ENCODE peak calls at places on chromosomes 16 and 17, in five cellular contexts. J is thoracic aorta, B is BJ, D is adrenal gland, Z is A549. G is an unnamed sample.

GRCh38 chr17:66633322-66633965 is 201.5 kb upstream of the CACNG5 start:
- DNase-seq in J (no peak), B (no peak), D (no peak), Z (no peak), G (peak)

GRCh38 chr17:47862621-47863440 is 11.9 kb upstream of the SP6 start:
- DNase-seq in J (no peak), B (peak), D (no peak), Z (peak), G (no peak)

GRCh38 chr16:56317998-56318912 is 107.1 kb downstream of the AMFR start:
- DNase-seq in J (peak), B (no peak), D (peak), Z (peak), G (peak)

GRCh38 chr17:54992797-54993639 is 24.5 kb downstream of the STXBP4 start:
- DNase-seq in J (no peak), B (no peak), D (no peak), Z (peak), G (peak)

GRCh38 chr16:85579199-85579598 is 33.9 kb upstream of the GSE1 start:
- DNase-seq in J (no peak), B (no peak), D (no peak), Z (no peak), G (no peak)

GRCh38 chr17:45814622-45815606 is 29.8 kb upstream of the SPPL2C start:
- DNase-seq in J (no peak), B (no peak), D (no peak), Z (no peak), G (no peak)

GRCh38 chr17:40857535-40857934 is 9.5 kb downstream of the KRT12 start:
- DNase-seq in J (no peak), B (no peak), D (no peak), Z (no peak), G (peak)

GRCh38 chr16:57500578-57501111 is 14.4 kb upstream of the DOK4 start:
- DNase-seq in J (no peak), B (no peak), D (no peak), Z (no peak), G (no peak)

GRCh38 chr16:85610059-85610445 is 3.1 kb upstream of the GSE1 start:
- DNase-seq in J (no peak), B (no peak), D (no peak), Z (no peak), G (no peak)

GRCh38 chr17:78399693-78400144 is 21.3 kb downstream of the PGS1 start:
- DNase-seq in J (no peak), B (no peak), D (no peak), Z (no peak), G (no peak)

GRCh38 chr17:15157051-15157450 is 108.1 kb downstream of the PMP22 start:
- DNase-seq in J (no peak), B (no peak), D (no peak), Z (no peak), G (no peak)

GRCh38 chr16:19567560-19567959 is 12.1 kb downstream of the VPS35L start:
- DNase-seq in J (no peak), B (no peak), D (no peak), Z (no peak), G (no peak)

GRCh38 chr16:24288516-24288915 is 32.4 kb downstream of the CACNG3 start:
- DNase-seq in J (no peak), B (no peak), D (no peak), Z (no peak), G (no peak)

GRCh38 chr16:78523212-78523995 is 423.9 kb downstream of the WWOX start:
- DNase-seq in J (no peak), B (no peak), D (no peak), Z (no peak), G (no peak)

GRCh38 chr16:54504372-54504771 is 217.8 kb upstream of the IRX3 start:
- DNase-seq in J (no peak), B (no peak), D (peak), Z (no peak), G (no peak)

GRCh38 chr17:69357701-69358100 is 30.8 kb upstream of the ABCA5 start:
- DNase-seq in J (no peak), B (no peak), D (no peak), Z (peak), G (no peak)

GRCh38 chr16:9827062-9827752 is 355.0 kb downstream of the GRIN2A start:
- DNase-seq in J (no peak), B (no peak), D (no peak), Z (no peak), G (no peak)

GRCh38 chr16:68973611-68974120 is 130.3 kb downstream of the TANGO6 start:
- DNase-seq in J (no peak), B (no peak), D (no peak), Z (no peak), G (no peak)

GRCh38 chr16:82625066-82625968 is 1.5 kb upstream of the CDH13 start:
- DNase-seq in J (no peak), B (no peak), D (no peak), Z (no peak), G (no peak)

GRCh38 chr16:73031155-73031866 is 16.6 kb downstream of the ZFHX3 start:
- DNase-seq in J (no peak), B (peak), D (no peak), Z (no peak), G (no peak)

GRCh38 chr16:73034374-73034773 is 13.6 kb downstream of the ZFHX3 start:
- DNase-seq in J (no peak), B (no peak), D (no peak), Z (no peak), G (no peak)

GRCh38 chr16:73036074-73036826 is 11.7 kb downstream of the ZFHX3 start:
- DNase-seq in J (no peak), B (no peak), D (no peak), Z (no peak), G (no peak)

GRCh38 chr16:73032548-73033270 is 15.2 kb downstream of the ZFHX3 start:
- DNase-seq in J (no peak), B (no peak), D (no peak), Z (no peak), G (no peak)

DNA sequence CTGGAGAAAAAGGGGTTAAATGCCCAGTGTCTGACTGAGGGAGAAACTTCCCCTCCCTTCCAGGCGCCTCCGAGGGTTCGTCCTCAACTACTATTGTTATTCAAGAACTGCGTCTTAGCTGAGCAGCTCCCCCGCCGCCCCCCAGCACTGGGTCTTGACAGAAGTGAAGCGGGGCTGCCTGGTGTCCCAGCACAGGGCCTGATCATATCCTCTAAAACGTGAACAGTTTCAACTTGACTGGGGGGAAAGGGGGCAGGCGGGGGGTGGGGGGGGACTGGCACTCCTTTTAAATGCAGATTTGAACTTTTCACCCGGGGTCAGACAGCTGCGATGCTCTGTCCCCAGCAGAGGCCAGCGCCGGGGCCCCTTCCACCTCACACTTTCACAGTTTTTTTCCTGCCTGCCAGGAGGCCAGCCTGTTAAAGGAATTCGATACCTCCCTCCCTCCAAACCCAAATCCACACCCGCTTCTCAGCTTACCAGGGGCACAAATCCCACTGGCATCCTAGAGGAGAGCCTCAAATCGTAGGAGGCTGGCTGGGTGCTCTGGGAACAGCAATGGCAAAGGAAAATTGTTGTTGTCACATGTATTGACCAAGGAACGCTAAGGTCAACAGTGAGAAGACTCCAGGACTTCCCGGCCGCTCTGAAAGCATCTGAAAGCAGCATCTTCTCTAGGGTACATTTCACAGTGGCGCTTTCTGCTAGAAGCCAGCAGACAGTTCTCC is 14.5 kb downstream of the ZFHX3 start:
- DNase-seq in J (no peak), B (no peak), D (no peak), Z (no peak), G (no peak)
- H3K4me3 ChIP-seq in J (peak), B (no peak), D (no peak), Z (no peak), G (no peak)

GRCh38 chr17:76888661-76889060 is 20.5 kb downstream of the MGAT5B start:
- DNase-seq in J (no peak), B (no peak), D (no peak), Z (no peak), G (no peak)
- TF ChIP-seq CTCF in J (no peak), B (no peak), D (no peak), Z (no peak), G (no peak)

GRCh38 chr17:81901167-81902022 is 643 bp upstream of the NPB start:
- DNase-seq in J (no peak), B (no peak), D (no peak), Z (no peak), G (no peak)

GRCh38 chr17:81900181-81900820 is 1.7 kb upstream of the NPB start:
- DNase-seq in J (no peak), B (no peak), D (no peak), Z (no peak), G (no peak)

GRCh38 chr17:81903415-81903831 is 1.4 kb downstream of the NPB start:
- DNase-seq in J (no peak), B (no peak), D (no peak), Z (no peak), G (no peak)

GRCh38 chr17:81902653-81903414 is 796 bp downstream of the NPB start:
- DNase-seq in J (no peak), B (no peak), D (no peak), Z (no peak), G (no peak)

DNA sequence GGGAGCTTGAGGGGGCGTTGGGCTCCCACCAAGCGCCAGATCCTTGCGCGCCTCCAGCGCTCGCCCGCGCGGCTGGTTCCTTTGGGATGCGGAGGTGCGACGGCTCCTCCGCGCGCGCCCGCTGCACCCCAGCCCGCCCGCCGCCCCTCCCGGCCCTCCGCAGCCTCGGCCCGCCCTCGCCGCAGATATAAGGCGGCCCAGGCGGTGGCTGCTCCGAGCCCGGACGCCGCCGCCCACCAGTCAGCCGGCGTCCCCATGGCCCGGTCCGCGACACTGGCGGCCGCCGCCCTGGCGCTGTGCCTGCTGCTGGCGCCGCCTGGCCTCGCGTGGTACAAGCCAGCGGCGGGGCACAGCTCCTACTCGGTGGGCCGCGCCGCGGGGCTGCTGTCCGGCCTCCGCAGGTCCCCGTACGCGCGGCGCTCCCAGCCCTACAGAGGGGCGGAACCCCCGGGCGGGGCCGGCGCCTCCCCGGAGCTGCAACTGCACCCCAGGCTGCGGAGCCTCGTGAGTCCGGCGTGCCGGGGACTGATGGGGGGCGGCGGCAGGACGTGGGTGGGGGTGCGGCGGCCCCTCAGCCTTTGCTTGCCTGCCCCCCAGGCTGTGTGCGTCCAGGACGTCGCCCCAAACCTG is at the start of gene NPB:
- DNase-seq in J (no peak), B (no peak), D (no peak), Z (no peak), G (no peak)
- H3K4me3 ChIP-seq in J (peak), B (peak), D (no peak), Z (no peak), G (peak)

DNA sequence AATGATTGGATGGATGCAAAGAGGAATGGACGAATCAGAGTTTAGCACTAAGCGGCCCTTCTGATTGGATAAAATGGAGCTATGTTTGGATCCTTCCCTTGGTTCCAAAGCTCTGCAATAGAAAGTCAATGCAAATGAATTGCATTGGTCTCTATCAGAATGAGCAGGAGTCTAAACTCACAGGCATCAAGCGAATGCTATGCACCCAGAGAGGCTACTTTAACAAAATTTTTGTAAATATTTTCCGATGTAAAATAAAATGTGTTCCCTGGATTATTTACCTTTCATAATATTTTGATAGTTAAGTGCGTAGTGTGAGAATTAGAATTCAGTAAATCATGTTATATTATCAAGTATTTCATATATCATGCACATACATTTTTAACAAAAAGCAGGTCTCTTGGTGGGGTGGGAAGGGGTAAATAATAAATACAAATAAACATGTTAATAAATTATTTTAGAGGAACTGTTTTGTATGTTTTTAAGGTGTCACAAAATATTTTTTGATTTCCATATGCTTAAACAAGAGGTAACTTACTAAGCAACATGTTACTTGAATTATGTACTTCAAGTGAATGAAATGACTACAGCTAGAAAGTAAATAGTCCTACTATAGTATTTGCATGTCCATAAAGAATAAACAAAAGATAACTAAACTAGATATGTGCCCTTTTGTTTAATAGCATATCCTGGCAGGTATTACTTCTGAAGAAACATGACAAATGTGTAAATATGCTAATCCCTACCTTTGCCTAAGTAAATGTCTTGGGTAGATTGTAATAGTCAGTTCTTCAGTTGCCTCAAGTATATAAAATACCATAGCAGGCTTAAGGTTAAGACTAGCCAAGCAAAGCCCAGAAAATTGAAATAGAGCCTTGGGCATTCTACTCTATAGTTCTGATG is 4.4 kb upstream of the UNK start:
- DNase-seq in J (no peak), B (no peak), D (no peak), Z (no peak), G (no peak)
- TF ChIP-seq CTCF in J (no peak), B (no peak), D (no peak), Z (no peak), G (no peak)

GRCh38 chr17:79798296-79799173 is 1.7 kb upstream of the CBX8 start:
- DNase-seq in J (no peak), B (no peak), D (no peak), Z (no peak), G (no peak)
- H3K4me3 ChIP-seq in J (peak), B (peak), D (no peak), Z (no peak), G (no peak)

GRCh38 chr17:76584427-76585047 is 1.1 kb downstream of the ST6GALNAC2 start:
- DNase-seq in J (no peak), B (no peak), D (no peak), Z (no peak), G (no peak)

GRCh38 chr17:76586741-76587487 is 1.3 kb upstream of the ST6GALNAC2 start:
- DNase-seq in J (no peak), B (no peak), D (no peak), Z (no peak), G (no peak)

GRCh38 chr17:76588182-76588581 is 2.5 kb upstream of the ST6GALNAC2 start:
- DNase-seq in J (no peak), B (no peak), D (no peak), Z (no peak), G (no peak)

GRCh38 chr17:76585048-76585648 is 512 bp downstream of the ST6GALNAC2 start:
- DNase-seq in J (no peak), B (no peak), D (peak), Z (no peak), G (no peak)

DNA sequence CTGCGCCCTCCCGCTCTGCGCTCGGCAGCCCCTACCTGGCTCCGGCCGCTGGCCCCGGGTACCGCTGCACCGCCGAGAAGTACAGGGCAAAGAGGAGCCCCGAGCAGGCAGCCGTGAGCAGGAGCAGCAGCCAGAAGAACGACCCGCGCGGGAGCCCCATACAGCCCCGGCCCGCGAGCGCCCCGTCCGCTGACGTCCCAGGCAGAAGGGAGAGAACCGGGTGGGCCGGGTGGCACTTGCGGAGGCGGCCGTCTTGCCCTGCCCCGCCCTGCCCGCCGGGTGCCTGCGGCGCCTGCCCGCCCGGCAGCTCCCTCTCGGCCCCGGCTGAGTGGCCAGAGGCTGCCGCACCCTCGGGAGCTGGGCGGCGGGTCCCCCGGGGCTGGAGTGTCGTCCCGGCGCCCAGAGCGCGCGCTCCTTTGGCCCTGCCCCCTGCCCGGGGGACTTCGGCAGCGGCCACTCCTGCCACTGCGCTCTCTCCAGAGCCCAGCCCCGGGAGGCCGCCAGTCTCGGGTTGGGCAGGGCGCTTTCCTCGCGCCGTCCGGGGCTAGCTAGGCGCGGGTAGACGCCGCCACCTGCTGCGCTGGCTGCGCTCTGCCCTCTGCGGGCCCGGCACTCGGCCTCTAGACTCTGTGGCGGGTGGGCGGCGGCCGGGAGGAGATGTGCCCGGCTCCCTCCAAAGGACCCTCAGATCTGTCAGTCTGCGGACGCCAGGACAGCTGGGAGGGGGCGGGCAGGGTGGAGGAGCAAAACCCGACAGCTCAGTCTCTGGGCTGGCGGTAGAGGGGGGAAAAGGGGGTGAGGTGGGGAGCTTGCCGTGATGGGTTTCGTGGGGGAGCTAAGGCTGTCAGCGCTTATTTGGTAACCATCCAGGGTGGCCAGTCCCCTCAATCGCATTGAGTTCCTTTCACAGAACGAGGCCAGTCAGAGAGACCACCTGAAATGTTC is at the start of gene ST6GALNAC2:
- DNase-seq in J (no peak), B (no peak), D (peak), Z (peak), G (no peak)
- TF ChIP-seq CTCF in J (peak), B (peak), D (peak), Z (peak), G (peak)

G was measured in AG09309.